ENCODE peak calls at places on chromosomes 1 and 21, in seven cellular contexts. X, M, R, B, O, A and V are unnamed samples.
A peak's percentile ranks its signal among the peaks of the same experiment; 100 is the strongest.

GRCh38 chr1:84122780-84123382 is 21.2 kb upstream of the PRKACB start:
- DNase-seq in R (no peak), X (peak; percentile 26), B (no peak), O (peak; percentile 38), M (peak; percentile 24), A (no peak), V (no peak)

GRCh38 chr1:198167436-198167934 is 10.7 kb downstream of the NEK7 start:
- DNase-seq in X (no peak), M (peak; percentile 36), R (peak; percentile 85), B (no peak), O (no peak), A (no peak), V (no peak)

GRCh38 chr1:161838362-161838761 is 72.2 kb downstream of the ATF6 start:
- DNase-seq in M (no peak), O (no peak), R (no peak), B (no peak), X (no peak), A (no peak), V (no peak)

GRCh38 chr1:26021647-26022403 is at the start of gene EXTL1:
- DNase-seq in R (no peak), X (peak; percentile 96), A (peak; percentile 59), B (no peak), M (no peak), O (no peak), V (peak; percentile 54)

GRCh38 chr1:30307182-30307581 is 416.2 kb downstream of the MATN1 start:
- DNase-seq in R (no peak), X (no peak), A (no peak), O (no peak), M (no peak), B (no peak), V (no peak)

GRCh38 chr1:231702804-231703203 is 76.2 kb downstream of the DISC1 start:
- DNase-seq in A (no peak), X (no peak), R (no peak), O (no peak), M (no peak), B (no peak), V (no peak)

GRCh38 chr1:218933526-218933925 is 240.2 kb upstream of the LYPLAL1 start:
- DNase-seq in A (no peak), B (no peak), R (no peak), M (no peak), X (no peak), O (no peak), V (no peak)

GRCh38 chr1:26862781-26863676 is at the start of gene SFN:
- DNase-seq in M (peak; percentile 96), X (no peak), R (no peak), A (peak; percentile 84), O (peak; percentile 85), B (peak; percentile 98), V (peak; percentile 93)

GRCh38 chr1:228249508-228250305 is 41.9 kb downstream of the OBSCN start:
- DNase-seq in X (no peak), O (no peak), R (no peak), B (no peak), M (no peak), A (no peak), V (no peak)

GRCh38 chr21:39538453-39539042 is 74.2 kb upstream of the B3GALT5 start:
- DNase-seq in O (no peak), B (no peak), A (no peak), R (no peak), X (no peak), M (no peak), V (no peak)

GRCh38 chr1:182588460-182589396 is at the start of gene RNASEL:
- DNase-seq in X (no peak), A (no peak), B (peak; percentile 35), R (no peak), O (no peak), M (peak; percentile 80), V (peak; percentile 88)

GRCh38 chr1:41341756-41342562 is 19.3 kb upstream of the FOXO6 start:
- DNase-seq in B (no peak), R (no peak), M (no peak), O (no peak), A (no peak), X (no peak), V (no peak)

GRCh38 chr1:11611928-11612327 is 42.3 kb downstream of the FBXO2 start:
- DNase-seq in R (no peak), M (no peak), O (no peak), B (no peak), X (no peak), A (no peak), V (no peak)

GRCh38 chr1:82818596-82818995 is 1017.9 kb downstream of the ADGRL2 start:
- DNase-seq in O (no peak), B (no peak), A (no peak), X (no peak), R (no peak), M (no peak), V (peak; percentile 37)

GRCh38 chr21:34357889-34358288 is 5.9 kb upstream of the KCNE2 start:
- DNase-seq in R (no peak), X (no peak), A (no peak), M (no peak), O (no peak), B (no peak), V (no peak)

GRCh38 chr1:119045091-119045746 is 57.1 kb upstream of the TBX15 start:
- DNase-seq in O (no peak), A (no peak), X (no peak), B (no peak), R (no peak), M (no peak), V (peak; percentile 1)

GRCh38 chr1:153683853-153684252 is 5.4 kb downstream of the NPR1 start:
- DNase-seq in A (no peak), B (no peak), O (no peak), X (no peak), M (peak; percentile 34), R (no peak), V (no peak)

GRCh38 chr1:107326823-107327445 is 186.1 kb downstream of the NTNG1 start:
- DNase-seq in B (no peak), X (no peak), M (no peak), O (no peak), A (no peak), R (no peak), V (no peak)

GRCh38 chr1:107323765-107324164 is 182.9 kb downstream of the NTNG1 start:
- DNase-seq in O (no peak), M (no peak), B (no peak), X (no peak), A (no peak), R (no peak), V (no peak)

GRCh38 chr1:107327446-107327845 is 186.6 kb downstream of the NTNG1 start:
- DNase-seq in X (no peak), A (no peak), O (no peak), M (no peak), R (no peak), B (no peak), V (no peak)
- TF ChIP-seq JUND in X (no peak), A (no peak), O (no peak), M (no peak), R (no peak), B (no peak), V (no peak)

GRCh38 chr1:188129856-188130838 is 1301.4 kb downstream of the PLA2G4A start:
- DNase-seq in M (no peak), O (no peak), X (no peak), A (no peak), R (no peak), B (no peak), V (no peak)

GRCh38 chr1:188127507-188127906 is 1298.8 kb downstream of the PLA2G4A start:
- DNase-seq in B (no peak), M (no peak), X (no peak), A (no peak), O (no peak), R (no peak), V (no peak)

DNA sequence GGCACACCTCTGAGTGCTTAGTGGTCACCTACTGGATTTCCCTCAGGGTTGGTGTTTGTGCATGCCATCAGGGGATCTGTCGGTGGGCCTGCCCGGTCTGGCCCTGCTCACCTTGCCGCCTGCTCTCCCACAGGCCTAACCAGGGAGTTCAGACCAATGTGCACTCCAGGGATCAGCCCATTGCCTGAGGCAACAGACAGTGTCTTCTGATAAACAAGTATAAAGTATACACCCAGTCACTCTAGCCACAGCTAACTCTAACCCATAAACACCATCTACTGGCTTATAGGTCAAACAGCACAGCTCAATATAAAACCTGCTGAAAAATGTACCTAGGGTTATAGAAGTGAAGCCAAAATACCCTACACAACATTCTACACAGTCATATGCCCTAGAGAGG is 1300.0 kb downstream of the PLA2G4A start:
- DNase-seq in M (no peak), O (no peak), R (no peak), B (no peak), A (no peak), X (no peak), V (no peak)
- TF ChIP-seq JUND in M (no peak), O (no peak), R (no peak), B (no peak), A (no peak), X (no peak), V (no peak)

DNA sequence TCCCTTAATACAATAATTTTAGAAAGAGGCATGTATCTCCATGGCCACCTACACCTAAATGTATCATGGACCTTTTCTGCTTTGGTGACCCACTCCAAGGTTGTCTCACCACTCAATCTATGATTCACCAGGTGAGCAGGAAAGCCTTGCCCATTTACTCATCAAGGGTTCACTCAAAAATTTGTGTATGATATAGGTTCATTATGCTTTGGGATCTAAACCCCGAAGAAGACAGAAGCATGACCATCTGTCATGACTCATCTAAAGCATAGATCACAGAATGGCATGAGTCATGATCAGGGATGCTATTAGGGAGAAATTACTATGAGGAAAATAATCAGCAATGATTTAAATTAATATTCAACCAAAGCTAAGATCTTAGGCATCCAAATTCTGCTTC is 38.5 kb downstream of the PYHIN1 start:
- DNase-seq in B (no peak), A (no peak), X (no peak), M (no peak), R (no peak), O (no peak), V (no peak)
- TF ChIP-seq JUND in B (no peak), A (no peak), X (no peak), M (no peak), R (no peak), O (no peak), V (no peak)

GRCh38 chr1:178619523-178619922 is 105.5 kb upstream of the RALGPS2 start:
- DNase-seq in A (no peak), R (no peak), B (no peak), X (no peak), M (no peak), O (no peak), V (no peak)
- TF ChIP-seq JUND in A (no peak), R (no peak), B (no peak), X (no peak), M (no peak), O (no peak), V (no peak)

DNA sequence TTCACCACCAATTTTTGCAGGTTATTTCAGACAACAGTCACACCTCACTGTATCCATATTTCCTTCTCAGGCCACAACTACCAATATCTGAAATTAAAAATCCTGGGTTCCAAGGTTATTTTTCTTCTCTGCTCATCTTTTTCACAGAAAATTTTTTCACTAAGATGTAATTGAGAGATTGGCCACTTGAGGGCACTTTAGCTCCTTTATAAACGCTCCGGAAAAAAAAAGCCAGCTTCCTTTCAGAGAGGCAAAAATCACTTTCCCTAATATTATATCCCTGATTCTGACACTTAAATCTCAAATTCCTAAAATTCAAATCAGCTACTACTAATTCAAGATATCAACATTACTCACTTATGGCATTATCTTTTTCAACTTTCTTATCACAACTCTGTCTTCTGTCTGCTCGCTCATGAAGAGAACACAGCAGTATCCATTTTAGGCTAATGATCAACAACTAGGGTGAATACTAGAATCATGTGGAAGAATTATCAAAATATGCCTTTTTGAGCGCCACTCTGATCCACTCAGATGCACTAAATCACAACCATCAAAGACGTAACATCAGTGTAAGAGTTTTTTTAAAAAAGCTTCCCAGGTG is 101.4 kb upstream of the RGS1 start:
- DNase-seq in O (peak; percentile 10), R (no peak), B (no peak), X (peak; percentile 27), M (peak; percentile 50), A (no peak), V (peak; percentile 58)
- TF ChIP-seq JUND in O (no peak), R (no peak), B (no peak), X (no peak), M (no peak), A (no peak), V (no peak)